ENCODE peak calls at places on chromosome 1, in eight cellular contexts. N is HFF-Myc; Z is SHP77; G is stimulated activated CD8-positive, alpha-beta memory T cell treated with anti-CD3 and anti-CD28 coated beads, Interleukin-15, amount 100 ng/mL, for 24 hours; Y is memory B cell; F is left colon; C is G401; M is T1000. W is an unnamed sample.

GRCh38 chr1:185916866-185917265 is 182.7 kb downstream of the HMCN1 start:
- DNase-seq in N (no peak), Z (no peak), G (no peak), Y (no peak), F (no peak), C (no peak), M (no peak), W (no peak)

GRCh38 chr1:24562625-24563024 is 6.7 kb downstream of the NCMAP start:
- DNase-seq in N (no peak), Z (no peak), G (no peak), Y (no peak), F (peak), C (no peak), M (no peak), W (no peak)

GRCh38 chr1:185393821-185394220 is 76.8 kb upstream of the IVNS1ABP start:
- DNase-seq in N (no peak), Z (no peak), G (no peak), Y (no peak), F (no peak), C (no peak), M (no peak), W (no peak)

GRCh38 chr1:185045793-185046441 is 559 bp downstream of the RNF2 start:
- DNase-seq in N (no peak), Z (no peak), G (no peak), Y (no peak), F (peak), C (peak), M (peak), W (no peak)

GRCh38 chr1:204680461-204680860 is 5.1 kb downstream of the LRRN2 start:
- DNase-seq in N (no peak), Z (no peak), G (no peak), Y (no peak), F (no peak), C (no peak), M (no peak), W (no peak)

GRCh38 chr1:1204998-1205768 is 1.2 kb downstream of the TNFRSF18 start:
- DNase-seq in N (no peak), Z (no peak), G (no peak), Y (no peak), F (no peak), C (no peak), M (no peak), W (peak)

GRCh38 chr1:196144588-196144987 is 463.7 kb downstream of the KCNT2 start:
- DNase-seq in N (no peak), Z (no peak), G (no peak), Y (no peak), F (no peak), C (no peak), M (no peak), W (no peak)

GRCh38 chr1:21344750-21345443 is 54.6 kb upstream of the ECE1 start:
- DNase-seq in N (no peak), Z (no peak), G (no peak), Y (no peak), F (peak), C (no peak), M (no peak), W (no peak)

GRCh38 chr1:17233675-17234074 is 15.2 kb upstream of the PADI3 start:
- DNase-seq in N (peak), Z (no peak), G (no peak), Y (no peak), F (peak), C (peak), M (peak), W (peak)

GRCh38 chr1:11912000-11912399 is 14.2 kb downstream of the KIAA2013 start:
- DNase-seq in N (no peak), Z (no peak), G (no peak), Y (no peak), F (no peak), C (no peak), M (no peak), W (no peak)

GRCh38 chr1:22317231-22317919 is 134.3 kb upstream of the ZBTB40 start:
- DNase-seq in N (no peak), Z (peak), G (no peak), Y (no peak), F (no peak), C (no peak), M (no peak), W (no peak)

GRCh38 chr1:206680279-206680678 is 4.4 kb upstream of the MAPKAPK2 start:
- DNase-seq in N (no peak), Z (no peak), G (no peak), Y (no peak), F (no peak), C (no peak), M (no peak), W (no peak)

GRCh38 chr1:218624051-218624450 is 278.9 kb downstream of the TGFB2 start:
- DNase-seq in N (no peak), Z (no peak), G (no peak), Y (no peak), F (no peak), C (no peak), M (no peak), W (no peak)

GRCh38 chr1:7060826-7061225 is 275.6 kb downstream of the CAMTA1 start:
- DNase-seq in N (no peak), Z (no peak), G (no peak), Y (no peak), F (no peak), C (peak), M (no peak), W (no peak)

W was measured in CD14-positive monocyte.